ENCODE peak calls at places on chromosomes 3 and 15, in seven cellular contexts. K, Q, M, L, R, G and A are unnamed samples.

GRCh38 chr3:142962520-142963265 is 781 bp downstream of the PAQR9 start:
- DNase-seq in K (no peak), Q (no peak), M (no peak), L (no peak), R (no peak), G (no peak), A (peak; percentile 47)

GRCh38 chr3:23421811-23422510 is 218.8 kb downstream of the UBE2E2 start:
- DNase-seq in K (no peak), Q (no peak), M (no peak), L (no peak), R (no peak), G (no peak), A (no peak)

GRCh38 chr3:18847583-18848197 is 300.6 kb upstream of the KCNH8 start:
- DNase-seq in K (peak; percentile 62), Q (no peak), M (no peak), L (no peak), R (no peak), G (no peak), A (no peak)

GRCh38 chr3:160448845-160449659 is 534 bp downstream of the TRIM59 start:
- DNase-seq in K (peak; percentile 28), Q (no peak), M (no peak), L (no peak), R (no peak), G (no peak), A (no peak)

GRCh38 chr3:55569033-55569518 is 82.0 kb upstream of the WNT5A start:
- DNase-seq in K (peak; percentile 16), Q (no peak), M (no peak), L (no peak), R (no peak), G (no peak), A (no peak)

GRCh38 chr3:4670352-4670751 is 177.2 kb downstream of the ITPR1 start:
- DNase-seq in K (peak; percentile 57), Q (no peak), M (no peak), L (no peak), R (no peak), G (no peak), A (no peak)

GRCh38 chr3:64438837-64439236 is 213.6 kb upstream of the PRICKLE2 start:
- DNase-seq in K (no peak), Q (no peak), M (no peak), L (no peak), R (no peak), G (no peak), A (no peak)

GRCh38 chr15:76139368-76140068 is 79.7 kb downstream of the TMEM266 start:
- DNase-seq in K (peak; percentile 86), Q (peak; percentile 57), M (no peak), L (peak; percentile 63), R (peak; percentile 47), G (peak; percentile 49), A (peak; percentile 83)

GRCh38 chr3:117837391-117837790 is 1127.8 kb downstream of the TUSC7 start:
- DNase-seq in K (no peak), Q (no peak), M (no peak), L (no peak), R (no peak), G (no peak), A (no peak)

GRCh38 chr15:68983821-68984517 is 30.5 kb upstream of the NOX5 start:
- DNase-seq in K (no peak), Q (no peak), M (no peak), L (no peak), R (no peak), G (no peak), A (no peak)

GRCh38 chr15:67839929-67840746 is at the start of gene RNU6-1:
- DNase-seq in K (peak; percentile 84), Q (peak; percentile 90), M (peak; percentile 97), L (peak; percentile 97), R (peak; percentile 92), G (peak; percentile 94), A (peak; percentile 98)
- H3K27me3 ChIP-seq in K (peaks cover 9% of the 10 kb centered on the region), Q (no peaks in the 10 kb centered on the region), M (peaks cover 11% of the 10 kb centered on the region), L (no peaks in the 10 kb centered on the region), R (peaks cover 11% of the 10 kb centered on the region), G (peaks cover 11% of the 10 kb centered on the region), A (no peaks in the 10 kb centered on the region)

DNA sequence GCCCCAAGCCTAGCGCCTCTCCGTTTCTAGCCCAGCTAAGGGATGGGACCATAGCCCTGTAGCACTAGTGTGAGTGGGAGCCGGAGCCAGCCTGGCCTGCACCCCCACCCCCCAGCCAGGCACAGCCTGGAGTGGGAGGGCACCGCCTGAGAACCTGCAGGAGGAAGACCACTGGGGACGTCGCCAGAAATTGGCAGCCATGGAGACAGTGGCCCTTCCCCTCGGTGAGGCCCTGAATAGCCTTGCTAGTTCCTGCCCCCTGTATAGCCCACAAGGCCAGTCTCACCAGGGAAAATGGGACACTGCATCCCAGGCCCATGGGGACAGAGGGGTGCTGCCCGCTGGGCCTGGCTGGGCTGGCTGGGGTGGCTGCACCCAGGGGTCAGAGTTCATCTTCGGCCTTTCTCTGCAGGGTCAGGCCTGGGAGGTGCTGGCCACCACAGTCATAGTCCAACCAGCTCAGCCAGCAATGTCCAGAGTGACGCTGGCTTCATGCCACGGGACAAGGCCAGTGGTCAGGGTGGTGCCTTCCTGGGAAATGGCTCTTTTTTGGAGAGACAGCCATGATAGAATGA is 22.5 kb upstream of the KLF13 start:
- DNase-seq in K (no peak), Q (no peak), M (peak; percentile 45), L (no peak), R (no peak), G (no peak), A (no peak)
- H3K27ac ChIP-seq in K (no peak overlapping the region), Q (no peak overlapping the region), M (no peak overlapping the region), L (no peak overlapping the region), R (no peak overlapping the region), G (peak overlapping the region; percentile 46), A (no peak overlapping the region)

GRCh38 chr3:125010393-125010792 is 45.4 kb downstream of the HEG1 start:
- DNase-seq in K (peak; percentile 52), Q (no peak), M (no peak), L (no peak), R (no peak), G (no peak), A (no peak)

GRCh38 chr3:125011941-125012340 is 43.9 kb downstream of the HEG1 start:
- DNase-seq in K (no peak), Q (no peak), M (no peak), L (no peak), R (no peak), G (no peak), A (no peak)

GRCh38 chr3:125013095-125013494 is 42.7 kb downstream of the HEG1 start:
- DNase-seq in K (no peak), Q (no peak), M (no peak), L (no peak), R (no peak), G (no peak), A (no peak)

GRCh38 chr3:125017406-125017805 is 38.4 kb downstream of the HEG1 start:
- DNase-seq in K (no peak), Q (no peak), M (no peak), L (no peak), R (no peak), G (no peak), A (no peak)

DNA sequence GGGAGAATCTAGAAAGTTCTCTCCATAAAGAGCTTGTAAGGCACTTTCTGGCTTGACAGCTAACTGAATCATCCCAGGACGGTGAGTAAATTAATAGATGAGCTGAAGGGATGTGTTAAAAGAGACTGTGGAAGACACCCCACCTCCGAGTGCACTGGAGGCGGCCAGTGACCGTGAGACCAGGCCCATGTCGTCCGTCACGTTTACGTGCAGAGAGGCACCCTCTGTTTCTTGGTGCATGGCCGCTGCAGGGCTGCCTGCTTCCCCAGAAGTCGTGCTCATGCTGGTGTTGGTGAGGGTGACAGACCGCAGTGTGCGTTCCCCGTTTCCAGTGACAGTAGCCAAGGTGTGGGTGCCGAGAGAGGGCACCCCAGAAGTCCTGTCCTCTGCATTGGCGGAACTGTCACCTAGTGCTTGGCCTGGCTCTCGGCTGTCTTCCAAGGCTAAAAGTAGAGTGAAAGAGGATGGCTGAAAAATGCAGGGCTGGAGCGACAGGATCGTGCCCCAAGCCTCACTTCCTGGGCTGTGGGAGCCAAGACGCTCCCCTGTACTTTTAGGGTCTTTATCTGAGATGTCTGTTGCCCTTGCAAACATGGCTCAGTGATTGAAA is 41.1 kb downstream of the HEG1 start:
- DNase-seq in K (no peak), Q (no peak), M (no peak), L (no peak), R (no peak), G (no peak), A (no peak)
- H3K27me3 ChIP-seq in K (no peaks in the 10 kb centered on the region), Q (no peaks in the 10 kb centered on the region), M (no peaks in the 10 kb centered on the region), L (no peaks in the 10 kb centered on the region), R (no peaks in the 10 kb centered on the region), G (no peaks in the 10 kb centered on the region), A (no peaks in the 10 kb centered on the region)

GRCh38 chr3:193250492-193250891 is 9.5 kb downstream of the PLAAT1 start:
- DNase-seq in K (no peak), Q (no peak), M (no peak), L (no peak), R (no peak), G (no peak), A (no peak)
- H3K27ac ChIP-seq in K (no peak overlapping the region), Q (no peak overlapping the region), M (no peak overlapping the region), L (no peak overlapping the region), R (no peak overlapping the region), G (no peak overlapping the region), A (no peak overlapping the region)

GRCh38 chr3:31446411-31446810 is 86.3 kb upstream of the STT3B start:
- DNase-seq in K (no peak), Q (no peak), M (no peak), L (no peak), R (no peak), G (no peak), A (no peak)
- H3K27me3 ChIP-seq in K (no peaks in the 10 kb centered on the region), Q (no peaks in the 10 kb centered on the region), M (no peaks in the 10 kb centered on the region), L (no peaks in the 10 kb centered on the region), R (no peaks in the 10 kb centered on the region), G (no peaks in the 10 kb centered on the region), A (no peaks in the 10 kb centered on the region)

DNA sequence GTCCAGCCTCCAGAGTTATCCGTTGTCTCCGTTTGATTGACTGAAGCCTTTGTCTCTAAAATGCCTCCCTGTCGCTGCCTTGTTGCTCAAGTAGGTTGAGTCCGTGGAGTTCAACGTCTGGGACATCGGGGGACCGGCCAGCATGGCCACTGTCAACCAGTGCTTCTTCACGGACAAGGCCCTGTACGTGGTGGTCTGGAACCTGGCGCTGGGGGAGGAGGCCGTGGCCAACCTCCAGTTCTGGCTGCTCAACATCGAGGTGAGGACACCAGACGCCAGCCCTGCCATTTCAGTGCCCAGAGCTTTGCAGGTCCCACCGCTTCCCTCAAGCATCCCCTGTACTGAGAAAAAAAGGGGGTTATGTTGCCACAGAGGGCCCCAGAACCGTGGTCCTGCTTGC is 105.6 kb downstream of the LRRK1 start:
- DNase-seq in K (no peak), Q (peak; percentile 5), M (no peak), L (no peak), R (no peak), G (no peak), A (peak; percentile 44)
- H3K27ac ChIP-seq in K (no peak overlapping the region), Q (no peak overlapping the region), M (peak overlapping the region; percentile 55), L (peak overlapping the region; percentile 66), R (no peak overlapping the region), G (peak overlapping the region; percentile 79), A (no peak overlapping the region)

DNA sequence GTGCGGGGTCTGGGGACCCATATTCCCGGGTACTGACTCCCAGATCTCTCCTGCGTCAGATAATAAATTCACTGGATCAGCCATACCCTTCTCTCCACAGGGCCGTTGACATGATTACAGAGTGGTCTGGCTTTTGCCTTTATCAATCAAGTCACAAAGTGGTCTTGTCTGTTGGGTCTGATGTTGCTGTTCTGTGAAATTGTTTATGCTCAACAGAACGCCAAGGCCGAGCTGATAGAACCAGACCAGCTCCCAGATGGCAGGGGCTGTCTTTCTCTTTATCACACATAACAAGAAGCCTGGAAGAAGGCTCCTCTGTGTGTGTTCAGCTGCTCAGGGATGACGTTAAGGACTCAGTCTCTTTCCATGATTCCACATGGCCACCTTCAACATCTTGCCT is 751 bp upstream of the DCLK3 start:
- DNase-seq in K (no peak), Q (no peak), M (no peak), L (no peak), R (no peak), G (no peak), A (no peak)
- H3K27me3 ChIP-seq in K (peaks cover 75% of the 10 kb centered on the region), Q (peaks cover 14% of the 10 kb centered on the region), M (peaks cover 53% of the 10 kb centered on the region), L (no peaks in the 10 kb centered on the region), R (peaks cover 13% of the 10 kb centered on the region), G (peaks cover 59% of the 10 kb centered on the region), A (no peaks in the 10 kb centered on the region)